ENCODE peak calls at places on chromosomes 5 and 9, in four cellular contexts. One of them, this sample, is unnamed.

GRCh38 chr9:72529531-72529930 is 8.1 kb downstream of the TMC1 start:
- DNase-seq in AG04449: no peak
- DNase-seq in hepatic stellate cell: no peak
- DNase-seq in LHCN-M2: no peak
- DNase-seq in this sample: no peak

GRCh38 chr5:51138164-51138563 is 245.1 kb upstream of the ISL1 start:
- DNase-seq in hepatic stellate cell: no peak
- DNase-seq in AG04449: no peak
- DNase-seq in LHCN-M2: no peak
- DNase-seq in this sample: no peak

GRCh38 chr9:136137321-136138054 is 18.8 kb upstream of the TMEM250 start:
- DNase-seq in LHCN-M2: no peak
- DNase-seq in hepatic stellate cell: no peak
- DNase-seq in AG04449: no peak
- DNase-seq in this sample: no peak

GRCh38 chr5:65172486-65173129 is 309.1 kb downstream of the ADAMTS6 start:
- DNase-seq in hepatic stellate cell: no peak
- DNase-seq in AG04449: peak
- DNase-seq in LHCN-M2: peak
- DNase-seq in this sample: no peak

GRCh38 chr5:59506285-59506877 is 387.1 kb downstream of the PDE4D start:
- DNase-seq in AG04449: no peak
- DNase-seq in LHCN-M2: no peak
- DNase-seq in hepatic stellate cell: no peak
- DNase-seq in this sample: no peak

GRCh38 chr5:173964491-173964890 is 24.5 kb upstream of the C5orf47 start:
- DNase-seq in AG04449: no peak
- DNase-seq in hepatic stellate cell: no peak
- DNase-seq in LHCN-M2: no peak
- DNase-seq in this sample: no peak

GRCh38 chr5:82467006-82467561 is 188.9 kb upstream of the RPS23 start:
- DNase-seq in AG04449: no peak
- DNase-seq in LHCN-M2: peak
- DNase-seq in hepatic stellate cell: peak
- DNase-seq in this sample: no peak

GRCh38 chr5:131563434-131564228 is 71.4 kb downstream of the RAPGEF6 start:
- DNase-seq in AG04449: no peak
- DNase-seq in hepatic stellate cell: no peak
- DNase-seq in LHCN-M2: no peak
- DNase-seq in this sample: no peak

GRCh38 chr5:146574713-146575112 is 58.7 kb upstream of the GPR151 start:
- DNase-seq in LHCN-M2: no peak
- DNase-seq in AG04449: no peak
- DNase-seq in hepatic stellate cell: no peak
- DNase-seq in this sample: no peak

GRCh38 chr5:139382781-139383180 is 316 bp downstream of the SLC23A1 start:
- DNase-seq in AG04449: no peak
- DNase-seq in hepatic stellate cell: no peak
- DNase-seq in LHCN-M2: no peak
- DNase-seq in this sample: no peak

GRCh38 chr5:109695005-109695926 is 5.5 kb downstream of the MAN2A1 start:
- DNase-seq in AG04449: no peak
- DNase-seq in hepatic stellate cell: no peak
- DNase-seq in LHCN-M2: no peak
- DNase-seq in this sample: no peak

GRCh38 chr9:76537150-76537646 is 78.2 kb downstream of the GCNT1 start:
- DNase-seq in AG04449: no peak
- DNase-seq in hepatic stellate cell: no peak
- DNase-seq in LHCN-M2: no peak
- DNase-seq in this sample: peak

GRCh38 chr9:16708638-16709435 is 161.6 kb downstream of the BNC2 start:
- DNase-seq in AG04449: no peak
- DNase-seq in hepatic stellate cell: no peak
- DNase-seq in LHCN-M2: peak
- DNase-seq in this sample: no peak

GRCh38 chr5:139641116-139642080 is 6.8 kb upstream of the CXXC5 start:
- DNase-seq in LHCN-M2: no peak
- DNase-seq in hepatic stellate cell: no peak
- DNase-seq in AG04449: no peak
- DNase-seq in this sample: no peak

GRCh38 chr5:107743357-107744000 is 72.7 kb upstream of the EFNA5 start:
- DNase-seq in LHCN-M2: peak
- DNase-seq in hepatic stellate cell: peak
- DNase-seq in AG04449: no peak
- DNase-seq in this sample: no peak

GRCh38 chr5:29229461-29229860 is 1964.0 kb upstream of the CDH6 start:
- DNase-seq in hepatic stellate cell: no peak
- DNase-seq in LHCN-M2: no peak
- DNase-seq in AG04449: no peak
- DNase-seq in this sample: no peak

GRCh38 chr5:143585970-143586369 is 182.5 kb upstream of the NR3C1 start:
- DNase-seq in AG04449: no peak
- DNase-seq in hepatic stellate cell: no peak
- DNase-seq in LHCN-M2: no peak
- DNase-seq in this sample: no peak

GRCh38 chr5:54646285-54647101 is 128.9 kb downstream of the SNX18 start:
- DNase-seq in LHCN-M2: peak
- DNase-seq in hepatic stellate cell: peak
- DNase-seq in AG04449: no peak
- DNase-seq in this sample: no peak

GRCh38 chr9:6907772-6908381 is 150.1 kb downstream of the KDM4C start:
- DNase-seq in hepatic stellate cell: no peak
- DNase-seq in AG04449: no peak
- DNase-seq in LHCN-M2: peak
- DNase-seq in this sample: peak

GRCh38 chr9:121637441-121638222 is 13.8 kb upstream of the DAB2IP start:
- DNase-seq in hepatic stellate cell: peak
- DNase-seq in AG04449: no peak
- DNase-seq in LHCN-M2: peak
- DNase-seq in this sample: no peak

GRCh38 chr5:161847896-161848510 is at the start of gene GABRA1:
- DNase-seq in hepatic stellate cell: no peak
- DNase-seq in LHCN-M2: no peak
- DNase-seq in AG04449: no peak
- DNase-seq in this sample: no peak

GRCh38 chr5:1523480-1523792 is 324 bp downstream of the LPCAT1 start:
- DNase-seq in hepatic stellate cell: no peak
- DNase-seq in LHCN-M2: no peak
- DNase-seq in AG04449: no peak
- DNase-seq in this sample: no peak

GRCh38 chr5:127446626-127447025 is 70.8 kb upstream of the PRRC1 start:
- DNase-seq in AG04449: no peak
- DNase-seq in LHCN-M2: no peak
- DNase-seq in hepatic stellate cell: no peak
- DNase-seq in this sample: no peak

GRCh38 chr5:66144799-66145390 is 795 bp downstream of the SREK1 start:
- DNase-seq in LHCN-M2: peak
- DNase-seq in AG04449: no peak
- DNase-seq in hepatic stellate cell: peak
- DNase-seq in this sample: peak

GRCh38 chr9:126861707-126862460 is 1.4 kb downstream of the ZBTB34 start:
- DNase-seq in hepatic stellate cell: no peak
- DNase-seq in AG04449: no peak
- DNase-seq in LHCN-M2: no peak
- DNase-seq in this sample: no peak

GRCh38 chr5:80184235-80185023 is 71.4 kb downstream of the SERINC5 start:
- DNase-seq in hepatic stellate cell: no peak
- DNase-seq in AG04449: no peak
- DNase-seq in LHCN-M2: no peak
- DNase-seq in this sample: no peak

GRCh38 chr5:134131578-134132350 is 17.3 kb downstream of the TCF7 start:
- DNase-seq in hepatic stellate cell: no peak
- DNase-seq in LHCN-M2: no peak
- DNase-seq in AG04449: no peak
- DNase-seq in this sample: no peak

GRCh38 chr9:88628811-88629210 is 93.8 kb downstream of the NXNL2 start:
- DNase-seq in AG04449: no peak
- DNase-seq in LHCN-M2: no peak
- DNase-seq in hepatic stellate cell: no peak
- DNase-seq in this sample: no peak

GRCh38 chr5:69414885-69415583 is at the start of gene MARVELD2:
- DNase-seq in AG04449: no peak
- DNase-seq in LHCN-M2: no peak
- DNase-seq in hepatic stellate cell: peak
- DNase-seq in this sample: no peak

GRCh38 chr5:176875783-176876505 is 23.2 kb downstream of the HK3 start:
- DNase-seq in hepatic stellate cell: no peak
- DNase-seq in AG04449: no peak
- DNase-seq in LHCN-M2: no peak
- DNase-seq in this sample: no peak

GRCh38 chr9:70053864-70054263 is 10.2 kb downstream of the MAMDC2 start:
- DNase-seq in hepatic stellate cell: no peak
- DNase-seq in AG04449: no peak
- DNase-seq in LHCN-M2: peak
- DNase-seq in this sample: no peak

GRCh38 chr5:142390303-142390840 is 65.6 kb upstream of the SPRY4 start:
- DNase-seq in AG04449: no peak
- DNase-seq in LHCN-M2: no peak
- DNase-seq in hepatic stellate cell: no peak
- DNase-seq in this sample: no peak

GRCh38 chr9:131289301-131290038 is at the start of gene PLPP7:
- DNase-seq in AG04449: no peak
- DNase-seq in hepatic stellate cell: peak
- DNase-seq in LHCN-M2: peak
- DNase-seq in this sample: peak

GRCh38 chr5:6572825-6573380 is 59.9 kb downstream of the NSUN2 start:
- DNase-seq in AG04449: no peak
- DNase-seq in hepatic stellate cell: no peak
- DNase-seq in LHCN-M2: no peak
- DNase-seq in this sample: no peak

This sample was measured in cerebellar nuclear complex.